ENCODE peak calls at places on chromosomes 11 and 22, in four cellular contexts. One of them, this sample, is unnamed.

GRCh38 chr11:71491531-71492329 is 35.3 kb upstream of the KRTAP5-7 start:
- DNase-seq in HepG2: no peak
- DNase-seq in K562: no peak
- DNase-seq in GM12878: no peak
- DNase-seq in this sample: no peak

GRCh38 chr11:65423516-65424199 is 1.1 kb downstream of the NEAT1 start:
- DNase-seq in HepG2: no peak
- DNase-seq in K562: no peak
- DNase-seq in GM12878: no peak
- DNase-seq in this sample: no peak

GRCh38 chr22:19292262-19293230 is 1.0 kb upstream of the CLTCL1 start:
- DNase-seq in HepG2: no peak
- DNase-seq in K562: peak; percentile 26
- DNase-seq in GM12878: no peak
- DNase-seq in this sample: no peak

GRCh38 chr22:49425356-49425755 is 402.3 kb downstream of the BRD1 start:
- DNase-seq in HepG2: no peak
- DNase-seq in K562: no peak
- DNase-seq in GM12878: no peak
- DNase-seq in this sample: no peak

GRCh38 chr11:121431820-121432526 is 20.1 kb upstream of the SORL1 start:
- DNase-seq in HepG2: no peak
- DNase-seq in K562: no peak
- DNase-seq in GM12878: no peak
- DNase-seq in this sample: no peak

GRCh38 chr22:42388130-42388797 is 43.9 kb downstream of the NFAM1 start:
- DNase-seq in HepG2: no peak
- DNase-seq in K562: no peak
- DNase-seq in GM12878: no peak
- DNase-seq in this sample: no peak

GRCh38 chr11:94934836-94935235 is 38.5 kb downstream of the CWC15 start:
- DNase-seq in HepG2: no peak
- DNase-seq in K562: no peak
- DNase-seq in GM12878: no peak
- DNase-seq in this sample: no peak

GRCh38 chr11:66172146-66172545 is 96.3 kb upstream of the RAB1B start:
- DNase-seq in HepG2: no peak
- DNase-seq in K562: no peak
- DNase-seq in GM12878: no peak
- DNase-seq in this sample: no peak

GRCh38 chr11:33383075-33383919 is 126.1 kb downstream of the HIPK3 start:
- DNase-seq in HepG2: no peak
- DNase-seq in K562: no peak
- DNase-seq in GM12878: peak; percentile 33
- DNase-seq in this sample: no peak

GRCh38 chr11:119434531-119435330 is 11.8 kb upstream of the THY1 start:
- DNase-seq in HepG2: no peak
- DNase-seq in K562: no peak
- DNase-seq in GM12878: no peak
- DNase-seq in this sample: no peak

GRCh38 chr11:62033191-62034044 is 66.0 kb upstream of the FTH1 start:
- DNase-seq in HepG2: peak; percentile 15
- DNase-seq in K562: peak; percentile 30
- DNase-seq in GM12878: no peak
- DNase-seq in this sample: no peak

GRCh38 chr11:44147751-44148150 is 52.3 kb downstream of the EXT2 start:
- DNase-seq in HepG2: no peak
- DNase-seq in K562: no peak
- DNase-seq in GM12878: no peak
- DNase-seq in this sample: no peak

GRCh38 chr11:74683279-74683871 is 47.9 kb downstream of the CHRDL2 start:
- DNase-seq in HepG2: no peak
- DNase-seq in K562: no peak
- DNase-seq in GM12878: no peak
- DNase-seq in this sample: no peak

GRCh38 chr11:13137778-13138400 is 128.8 kb downstream of the RASSF10 start:
- DNase-seq in HepG2: peak; percentile 66
- DNase-seq in K562: no peak
- DNase-seq in GM12878: no peak
- DNase-seq in this sample: no peak

GRCh38 chr11:27795955-27796861 is 96.0 kb upstream of the BDNF start:
- DNase-seq in HepG2: no peak
- DNase-seq in K562: no peak
- DNase-seq in GM12878: no peak
- DNase-seq in this sample: peak; percentile 12

GRCh38 chr22:25360891-25361645 is 141.6 kb downstream of the CRYBB2 start:
- DNase-seq in HepG2: no peak
- DNase-seq in K562: no peak
- DNase-seq in GM12878: no peak
- DNase-seq in this sample: no peak

GRCh38 chr11:8748317-8748716 is 65.7 kb downstream of the RPL27A start:
- DNase-seq in HepG2: no peak
- DNase-seq in K562: no peak
- DNase-seq in GM12878: no peak
- DNase-seq in this sample: no peak

GRCh38 chr22:19440411-19441195 is 6.9 kb downstream of the C22orf39 start:
- DNase-seq in HepG2: no peak
- DNase-seq in K562: no peak
- DNase-seq in GM12878: no peak
- DNase-seq in this sample: no peak

GRCh38 chr11:35412285-35412684 is 7.1 kb downstream of the SLC1A2 start:
- DNase-seq in HepG2: no peak
- DNase-seq in K562: peak; percentile 16
- DNase-seq in GM12878: no peak
- DNase-seq in this sample: peak; percentile 45

GRCh38 chr11:9461760-9462134 is 935 bp downstream of the ZNF143 start:
- DNase-seq in HepG2: peak; percentile 12
- DNase-seq in K562: no peak
- DNase-seq in GM12878: no peak
- DNase-seq in this sample: no peak

GRCh38 chr22:49395617-49396016 is 432.1 kb downstream of the BRD1 start:
- DNase-seq in HepG2: no peak
- DNase-seq in K562: no peak
- DNase-seq in GM12878: no peak
- DNase-seq in this sample: no peak

GRCh38 chr22:41048791-41049717 is 43.3 kb upstream of the EP300 start:
- DNase-seq in HepG2: peak; percentile 61
- DNase-seq in K562: peak; percentile 29
- DNase-seq in GM12878: no peak
- DNase-seq in this sample: peak; percentile 65

GRCh38 chr11:60111793-60112192 is 23.3 kb downstream of the MS4A2 start:
- DNase-seq in HepG2: no peak
- DNase-seq in K562: no peak
- DNase-seq in GM12878: no peak
- DNase-seq in this sample: no peak

GRCh38 chr11:93718057-93718563 is 23.2 kb downstream of the TAF1D start:
- DNase-seq in HepG2: no peak
- DNase-seq in K562: no peak
- DNase-seq in GM12878: peak; percentile 64
- DNase-seq in this sample: no peak

GRCh38 chr22:32801436-32802290 is at the start of gene TIMP3:
- DNase-seq in HepG2: no peak
- DNase-seq in K562: peak; percentile 84
- DNase-seq in GM12878: no peak
- DNase-seq in this sample: peak; percentile 84

GRCh38 chr11:83680351-83680750 is 394.2 kb upstream of the CCDC90B start:
- DNase-seq in HepG2: no peak
- DNase-seq in K562: no peak
- DNase-seq in GM12878: no peak
- DNase-seq in this sample: no peak

GRCh38 chr22:27241430-27242110 is 560.0 kb downstream of the MN1 start:
- DNase-seq in HepG2: no peak
- DNase-seq in K562: no peak
- DNase-seq in GM12878: no peak
- DNase-seq in this sample: no peak

GRCh38 chr11:64559351-64560138 is 31.5 kb upstream of the SLC22A12 start:
- DNase-seq in HepG2: no peak
- DNase-seq in K562: no peak
- DNase-seq in GM12878: no peak
- DNase-seq in this sample: no peak

GRCh38 chr11:117913736-117914397 is 15.3 kb downstream of the TMPRSS13 start:
- DNase-seq in HepG2: no peak
- DNase-seq in K562: no peak
- DNase-seq in GM12878: no peak
- DNase-seq in this sample: no peak

GRCh38 chr11:117816151-117816741 is 8.3 kb downstream of the FXYD2 start:
- DNase-seq in HepG2: peak; percentile 65
- DNase-seq in K562: no peak
- DNase-seq in GM12878: no peak
- DNase-seq in this sample: peak; percentile 35

GRCh38 chr11:59943996-59944395 is 5.8 kb downstream of the OOSP1 start:
- DNase-seq in HepG2: no peak
- DNase-seq in K562: peak; percentile 16
- DNase-seq in GM12878: no peak
- DNase-seq in this sample: no peak

GRCh38 chr11:125685228-125685627 is 4.6 kb upstream of the ACRV1 start:
- DNase-seq in HepG2: no peak
- DNase-seq in K562: no peak
- DNase-seq in GM12878: no peak
- DNase-seq in this sample: no peak

GRCh38 chr11:13329670-13330401 is 52.2 kb downstream of the BMAL1 start:
- DNase-seq in HepG2: no peak
- DNase-seq in K562: no peak
- DNase-seq in GM12878: no peak
- DNase-seq in this sample: no peak

DNA sequence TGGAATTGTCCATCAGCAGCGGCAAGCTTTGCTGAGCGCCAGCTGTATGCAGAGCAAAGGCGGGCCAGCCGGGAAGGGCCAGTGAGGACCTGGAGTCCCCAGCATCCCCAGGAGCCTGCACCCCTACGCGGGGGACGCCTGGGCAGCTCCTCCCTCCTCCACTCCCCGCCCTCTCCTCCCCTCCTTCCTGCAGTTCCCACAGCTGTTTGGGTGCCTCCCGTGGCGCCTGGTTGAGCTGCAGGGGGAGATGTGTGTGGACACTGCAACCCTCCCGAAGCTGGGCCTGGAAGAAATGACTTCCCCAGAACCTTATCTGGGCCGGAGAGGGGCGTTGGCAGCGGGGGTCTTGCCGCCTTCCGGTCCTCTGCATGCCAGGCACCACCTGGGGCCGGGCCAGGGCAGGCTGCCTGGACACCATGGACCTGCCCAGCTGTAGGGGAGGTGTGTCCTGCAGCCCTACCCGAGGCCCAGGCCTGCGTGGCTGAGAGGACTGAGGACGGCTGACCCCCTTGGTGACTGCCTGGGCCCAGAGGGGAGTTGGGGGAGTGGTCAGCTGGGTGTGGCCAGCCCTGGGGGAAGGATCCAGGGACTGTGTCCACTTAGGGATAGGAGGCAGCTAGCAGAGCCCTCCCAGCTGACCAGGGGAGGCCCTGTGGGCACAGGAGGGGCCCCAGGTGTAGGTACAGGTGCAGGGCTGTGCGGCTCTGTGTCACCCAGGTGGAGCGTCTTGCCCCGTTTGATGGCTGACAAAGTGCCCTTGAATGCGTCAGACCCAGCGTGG is 16.8 kb upstream of the MUC6 start:
- DNase-seq in HepG2: no peak
- DNase-seq in K562: peak; percentile 50
- DNase-seq in GM12878: no peak
- DNase-seq in this sample: no peak
- TF ChIP-seq SP1 in HepG2: no peak
- TF ChIP-seq SP1 in K562: no peak
- TF ChIP-seq SP1 in GM12878: no peak
- TF ChIP-seq SP1 in this sample: no peak

GRCh38 chr22:34099278-34099677 is 179.0 kb upstream of the LARGE1 start:
- DNase-seq in HepG2: no peak
- DNase-seq in K562: no peak
- DNase-seq in GM12878: no peak
- DNase-seq in this sample: no peak
- TF ChIP-seq FOXK2 in HepG2: no peak
- TF ChIP-seq FOXK2 in K562: no peak
- TF ChIP-seq FOXK2 in GM12878: no peak
- TF ChIP-seq FOXK2 in this sample: no peak

GRCh38 chr11:104060004-104060403 is 23.6 kb downstream of the DDI1 start:
- DNase-seq in HepG2: no peak
- DNase-seq in K562: no peak
- DNase-seq in GM12878: no peak
- DNase-seq in this sample: no peak
- TF ChIP-seq SP1 in HepG2: no peak
- TF ChIP-seq SP1 in K562: no peak
- TF ChIP-seq SP1 in GM12878: no peak
- TF ChIP-seq SP1 in this sample: no peak

GRCh38 chr22:43883719-43884415 is 7.9 kb downstream of the PNPLA5 start:
- DNase-seq in HepG2: no peak
- DNase-seq in K562: no peak
- DNase-seq in GM12878: no peak
- DNase-seq in this sample: no peak

GRCh38 chr22:43886231-43886630 is 5.6 kb downstream of the PNPLA5 start:
- DNase-seq in HepG2: no peak
- DNase-seq in K562: no peak
- DNase-seq in GM12878: no peak
- DNase-seq in this sample: no peak

GRCh38 chr22:43885319-43885671 is 6.5 kb downstream of the PNPLA5 start:
- DNase-seq in HepG2: no peak
- DNase-seq in K562: no peak
- DNase-seq in GM12878: no peak
- DNase-seq in this sample: no peak

GRCh38 chr22:43885786-43886185 is 6.0 kb downstream of the PNPLA5 start:
- DNase-seq in HepG2: no peak
- DNase-seq in K562: no peak
- DNase-seq in GM12878: no peak
- DNase-seq in this sample: no peak

GRCh38 chr22:43884600-43885318 is 7.1 kb downstream of the PNPLA5 start:
- DNase-seq in HepG2: no peak
- DNase-seq in K562: peak; percentile 72
- DNase-seq in GM12878: peak; percentile 33
- DNase-seq in this sample: peak; percentile 83
- TF ChIP-seq FOXK2 in HepG2: no peak
- TF ChIP-seq FOXK2 in K562: no peak
- TF ChIP-seq FOXK2 in GM12878: no peak
- TF ChIP-seq FOXK2 in this sample: no peak

GRCh38 chr11:46285594-46286033 is 8.2 kb downstream of the CREB3L1 start:
- DNase-seq in HepG2: no peak
- DNase-seq in K562: no peak
- DNase-seq in GM12878: no peak
- DNase-seq in this sample: no peak
- TF ChIP-seq SP1 in HepG2: no peak
- TF ChIP-seq SP1 in K562: no peak
- TF ChIP-seq SP1 in GM12878: no peak
- TF ChIP-seq SP1 in this sample: no peak

This sample was measured in HEK293T.